ENCODE peak calls at places on chromosome 2, in nine cellular contexts. W, M, U, Y, I, T, E, C and Q are unnamed samples.

GRCh38 chr2:26768759-26769500 is 4.8 kb downstream of the SLC35F6 start:
- DNase-seq in T (no peak), Y (no peak), I (peak), C (no peak), M (peak), E (peak), W (no peak), U (peak), Q (peak)

GRCh38 chr2:209321076-209321475 is 102.8 kb upstream of the MAP2 start:
- DNase-seq in I (no peak), U (no peak), W (no peak), M (no peak), C (no peak), E (no peak), T (no peak), Y (no peak), Q (no peak)

GRCh38 chr2:72291059-72291458 is 143.4 kb upstream of the CYP26B1 start:
- DNase-seq in C (no peak), W (no peak), Y (no peak), E (peak), U (no peak), M (no peak), T (no peak), I (no peak), Q (no peak)

GRCh38 chr2:204452464-204453023 is 92.7 kb upstream of the PARD3B start:
- DNase-seq in I (peak), W (peak), Y (no peak), T (no peak), C (no peak), M (no peak), E (peak), U (no peak), Q (no peak)

GRCh38 chr2:95345415-95346235 is 48.5 kb downstream of the KCNIP3 start:
- DNase-seq in M (peak), W (peak), T (peak), E (peak), Y (peak), U (peak), I (peak), C (peak), Q (peak)

GRCh38 chr2:104043864-104044263 is 810.1 kb upstream of the POU3F3 start:
- DNase-seq in I (no peak), Y (no peak), C (no peak), W (no peak), T (no peak), U (no peak), E (no peak), M (no peak), Q (no peak)

GRCh38 chr2:45889053-45889452 is 237.6 kb downstream of the PRKCE start:
- DNase-seq in Y (no peak), T (no peak), U (no peak), E (peak), M (no peak), C (no peak), W (no peak), I (no peak), Q (no peak)

GRCh38 chr2:84048964-84049363 is 410.1 kb downstream of the SUCLG1 start:
- DNase-seq in U (no peak), M (no peak), Y (no peak), E (no peak), C (no peak), T (no peak), I (no peak), W (no peak), Q (no peak)

GRCh38 chr2:66689456-66690051 is 254.6 kb downstream of the MEIS1 start:
- DNase-seq in W (no peak), Y (no peak), T (no peak), I (no peak), C (no peak), U (no peak), M (no peak), E (no peak), Q (no peak)

GRCh38 chr2:232275670-232276069 is 102.9 kb upstream of the ALPP start:
- DNase-seq in M (no peak), E (no peak), T (no peak), W (no peak), C (no peak), I (no peak), U (no peak), Y (no peak), Q (no peak)

GRCh38 chr2:229226372-229226771 is 44.7 kb downstream of the PID1 start:
- DNase-seq in T (no peak), Y (no peak), I (no peak), W (no peak), E (no peak), C (no peak), M (no peak), U (peak), Q (no peak)

GRCh38 chr2:202171246-202171833 is 67.1 kb downstream of the SUMO1 start:
- DNase-seq in E (peak), C (no peak), W (peak), U (no peak), Y (peak), T (no peak), I (no peak), M (no peak), Q (no peak)

GRCh38 chr2:217930783-217931563 is 71.8 kb downstream of the TNS1 start:
- DNase-seq in U (no peak), M (no peak), W (no peak), Y (no peak), I (no peak), C (no peak), E (no peak), T (no peak), Q (no peak)

GRCh38 chr2:74091391-74091790 is 56.3 kb downstream of the BOLA3 start:
- DNase-seq in C (no peak), Y (no peak), M (no peak), I (no peak), T (no peak), E (no peak), W (no peak), U (no peak), Q (no peak)
- H3K27ac ChIP-seq in C (no peak), Y (no peak), M (no peak), I (no peak), T (no peak), E (no peak), W (no peak), U (no peak), Q (peak)

GRCh38 chr2:240457223-240458043 is 22.0 kb downstream of the GPC1 start:
- DNase-seq in E (no peak), Y (no peak), C (no peak), W (no peak), M (no peak), T (no peak), U (no peak), I (no peak), Q (no peak)
- H3K27ac ChIP-seq in E (no peak), Y (no peak), C (no peak), W (no peak), M (no peak), T (no peak), U (no peak), I (no peak), Q (no peak)

GRCh38 chr2:171723724-171724683 is 36.7 kb downstream of the DYNC1I2 start:
- DNase-seq in Y (no peak), T (no peak), U (no peak), I (no peak), E (peak), M (no peak), C (no peak), W (peak), Q (peak)
- H3K27ac ChIP-seq in Y (no peak), T (no peak), U (no peak), I (no peak), E (no peak), M (no peak), C (no peak), W (no peak), Q (peak)

GRCh38 chr2:226211439-226211838 is 588.2 kb downstream of the IRS1 start:
- DNase-seq in C (no peak), T (no peak), Y (no peak), M (no peak), W (no peak), I (peak), E (peak), U (no peak), Q (no peak)
- H3K27ac ChIP-seq in C (no peak), T (no peak), Y (no peak), M (no peak), W (no peak), I (peak), E (no peak), U (no peak), Q (no peak)

GRCh38 chr2:144513388-144514100 is 6.4 kb downstream of the ZEB2 start:
- DNase-seq in T (no peak), Y (no peak), M (no peak), I (no peak), C (no peak), E (peak), U (peak), W (no peak), Q (no peak)

GRCh38 chr2:144511222-144511855 is 8.6 kb downstream of the ZEB2 start:
- DNase-seq in E (no peak), T (no peak), C (no peak), Y (no peak), I (no peak), U (no peak), W (no peak), M (no peak), Q (no peak)

GRCh38 chr2:144514731-144515424 is 5.0 kb downstream of the ZEB2 start:
- DNase-seq in T (no peak), E (no peak), Y (no peak), C (no peak), W (no peak), I (no peak), M (no peak), U (peak), Q (no peak)

GRCh38 chr2:144511945-144512344 is 8.0 kb downstream of the ZEB2 start:
- DNase-seq in W (no peak), C (no peak), I (no peak), T (no peak), Y (no peak), M (no peak), E (no peak), U (no peak), Q (peak)

GRCh38 chr2:144512421-144513272 is 7.3 kb downstream of the ZEB2 start:
- DNase-seq in U (peak), T (no peak), Y (no peak), M (no peak), E (no peak), I (no peak), C (no peak), W (no peak), Q (no peak)
- H3K27ac ChIP-seq in U (peak), T (no peak), Y (no peak), M (peak), E (no peak), I (no peak), C (no peak), W (no peak), Q (peak)

GRCh38 chr2:68689553-68690537 is 44.8 kb upstream of the ARHGAP25 start:
- DNase-seq in I (no peak), C (no peak), U (no peak), M (no peak), Y (no peak), E (no peak), W (no peak), T (no peak), Q (no peak)
- H3K27ac ChIP-seq in I (no peak), C (no peak), U (no peak), M (no peak), Y (no peak), E (no peak), W (no peak), T (no peak), Q (no peak)

DNA sequence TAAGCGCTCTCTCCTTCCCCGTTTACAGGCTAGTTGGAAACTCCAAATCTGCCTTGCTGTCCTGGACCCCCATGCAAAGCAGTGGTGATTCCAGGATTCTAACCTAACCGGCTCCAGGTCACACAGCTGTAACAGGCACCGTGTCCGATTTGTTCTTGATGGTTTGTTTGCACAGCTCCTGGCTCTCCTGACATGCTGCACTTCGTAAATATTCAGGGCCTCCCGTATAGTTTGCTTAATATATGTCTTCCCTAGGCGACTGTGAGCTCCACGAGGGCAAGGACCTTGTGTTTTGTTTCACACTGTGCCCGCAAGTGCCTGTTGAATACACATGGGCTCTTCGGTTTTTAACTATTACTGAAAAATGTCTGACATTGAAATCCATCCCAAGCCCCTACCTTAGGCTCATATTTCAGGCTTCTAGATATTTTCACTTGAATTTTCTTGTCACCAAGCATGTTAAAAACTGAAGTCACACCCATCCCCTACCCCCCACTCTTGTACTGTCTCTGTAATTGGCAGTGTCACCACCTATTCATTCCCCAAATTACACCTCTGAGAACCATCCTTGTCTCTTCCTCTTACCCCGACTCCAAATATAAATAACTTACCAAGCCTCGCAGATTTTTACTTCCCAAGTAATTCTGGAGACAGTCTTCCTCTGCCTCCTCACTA is 1.0 kb upstream of the PUM2 start:
- DNase-seq in U (no peak), E (no peak), I (no peak), M (no peak), Y (no peak), T (no peak), C (no peak), W (no peak), Q (no peak)
- H3K27ac ChIP-seq in U (peak), E (peak), I (peak), M (peak), Y (peak), T (peak), C (peak), W (peak), Q (peak)

GRCh38 chr2:127054996-127055785 is 51.8 kb downstream of the BIN1 start:
- DNase-seq in W (no peak), E (no peak), Y (peak), T (no peak), I (no peak), U (no peak), M (no peak), C (no peak), Q (no peak)
- H3K27ac ChIP-seq in W (no peak), E (no peak), Y (no peak), T (no peak), I (no peak), U (no peak), M (no peak), C (no peak), Q (peak)